ENCODE peak calls at places on chromosomes 11 and 22, in five cellular contexts. F, D, R, W and B are unnamed samples.

GRCh38 chr11:8056810-8057463 is 24.1 kb upstream of the TUB start:
- DNase-seq in W (no peak), F (no peak), R (peak; percentile 85), D (no peak), B (peak; percentile 42)

GRCh38 chr11:32154275-32154674 is 63.4 kb downstream of the RCN1 start:
- DNase-seq in F (no peak), D (no peak), R (no peak), W (no peak), B (no peak)

GRCh38 chr11:65662247-65662801 is 392 bp downstream of the RELA start:
- DNase-seq in D (no peak), R (no peak), W (peak; percentile 43), F (no peak), B (no peak)

GRCh38 chr22:19291218-19291579 is 320 bp downstream of the CLTCL1 start:
- DNase-seq in D (peak; percentile 39), R (peak; percentile 27), W (no peak), F (peak; percentile 66), B (peak; percentile 23)

GRCh38 chr22:30649430-30650007 is 13.9 kb downstream of the SLC35E4 start:
- DNase-seq in F (peak; percentile 89), R (peak; percentile 52), D (peak; percentile 25), W (peak; percentile 77), B (no peak)

GRCh38 chr22:32905400-32905799 is 103.9 kb downstream of the TIMP3 start:
- DNase-seq in W (no peak), R (no peak), F (no peak), D (no peak), B (no peak)

GRCh38 chr11:1384206-1384965 is 5.3 kb upstream of the BRSK2 start:
- DNase-seq in W (no peak), D (no peak), F (no peak), R (no peak), B (no peak)

GRCh38 chr11:121894581-121894980 is 221.4 kb downstream of the BLID start:
- DNase-seq in R (no peak), W (no peak), D (no peak), F (no peak), B (no peak)

GRCh38 chr11:130151196-130151595 is 8.4 kb upstream of the ST14 start:
- DNase-seq in W (no peak), F (no peak), D (no peak), R (no peak), B (no peak)

GRCh38 chr11:12430912-12431311 is 53.5 kb downstream of the PARVA start:
- DNase-seq in R (peak; percentile 90), F (no peak), W (no peak), D (peak; percentile 54), B (peak; percentile 61)

GRCh38 chr11:121236115-121237001 is 56.2 kb upstream of the SC5D start:
- DNase-seq in R (no peak), F (no peak), W (no peak), D (no peak), B (no peak)

GRCh38 chr22:49566693-49567092 is 261.0 kb downstream of the BRD1 start:
- DNase-seq in R (peak; percentile 13), D (no peak), W (no peak), F (no peak), B (no peak)

GRCh38 chr11:132817387-132817786 is 714.9 kb downstream of the OPCML start:
- DNase-seq in W (no peak), R (no peak), F (no peak), D (no peak), B (no peak)

GRCh38 chr22:19109198-19110063 is 12.8 kb downstream of the DGCR2 start:
- DNase-seq in D (no peak), R (peak; percentile 68), W (peak; percentile 59), F (no peak), B (no peak)

GRCh38 chr22:39517470-39517869 is 2.9 kb upstream of the ATF4 start:
- DNase-seq in D (no peak), R (no peak), F (no peak), W (no peak), B (no peak)

GRCh38 chr11:66183581-66184048 is 84.8 kb upstream of the RAB1B start:
- DNase-seq in R (no peak), D (no peak), W (no peak), F (no peak), B (no peak)

GRCh38 chr11:64765291-64765803 is 5.6 kb upstream of the PYGM start:
- DNase-seq in R (peak; percentile 20), D (no peak), F (no peak), W (no peak), B (no peak)

GRCh38 chr11:45856044-45856468 is 8.8 kb downstream of the CRY2 start:
- DNase-seq in D (no peak), W (no peak), F (no peak), R (peak; percentile 54), B (no peak)

GRCh38 chr11:107468596-107468995 is 11.0 kb upstream of the CWF19L2 start:
- DNase-seq in F (no peak), W (no peak), R (no peak), D (no peak), B (no peak)

GRCh38 chr11:69949327-69949726 is 128.8 kb upstream of the ANO1 start:
- DNase-seq in W (no peak), R (peak; percentile 35), D (no peak), F (peak; percentile 47), B (no peak)

GRCh38 chr22:37283393-37283937 is 1.2 kb downstream of the CYTH4 start:
- DNase-seq in W (peak; percentile 49), D (no peak), F (peak; percentile 84), R (no peak), B (no peak)

GRCh38 chr11:122677256-122677655 is 21.7 kb downstream of the UBASH3B start:
- DNase-seq in R (no peak), D (no peak), F (no peak), W (no peak), B (no peak)

GRCh38 chr11:44600261-44600660 is 34.8 kb downstream of the CD82 start:
- DNase-seq in F (no peak), R (no peak), W (no peak), D (no peak), B (no peak)

GRCh38 chr22:50473855-50474671 is 772 bp downstream of the SBF1 start:
- DNase-seq in R (no peak), D (no peak), F (peak; percentile 71), W (peak; percentile 30), B (no peak)

GRCh38 chr11:126731526-126731925 is 269.0 kb downstream of the KIRREL3 start:
- DNase-seq in W (no peak), D (no peak), R (no peak), F (no peak), B (no peak)

GRCh38 chr22:46890819-46891218 is 128.4 kb downstream of the TBC1D22A start:
- DNase-seq in W (no peak), R (no peak), F (no peak), D (no peak), B (no peak)

GRCh38 chr22:19890502-19891349 is 36.1 kb upstream of the GNB1L start:
- DNase-seq in D (no peak), R (no peak), W (no peak), F (peak; percentile 51), B (no peak)

GRCh38 chr11:28110108-28110838 is 2.1 kb downstream of the METTL15 start:
- DNase-seq in D (peak; percentile 68), W (peak; percentile 65), R (peak; percentile 71), F (peak; percentile 85), B (peak; percentile 76)

GRCh38 chr11:120509346-120510053 is 2.0 kb upstream of the GRIK4 start:
- DNase-seq in W (no peak), D (no peak), R (no peak), F (peak; percentile 7), B (no peak)

GRCh38 chr22:20020533-20021195 is at the start of gene TANGO2:
- DNase-seq in R (peak; percentile 88), F (peak; percentile 94), W (peak; percentile 89), D (peak; percentile 94), B (peak; percentile 95)

GRCh38 chr22:26199665-26200064 is 30.4 kb downstream of the SEZ6L start:
- DNase-seq in F (no peak), R (no peak), W (no peak), D (no peak), B (no peak)
- TF ChIP-seq CTCF in F (no peak), R (no peak), W (no peak), D (no peak), B (no peak)

GRCh38 chr11:2398664-2399355 is 1.7 kb upstream of the TSSC4 start:
- DNase-seq in F (no peak), D (no peak), W (no peak), R (no peak), B (no peak)
- H3K4me3 ChIP-seq in F (no peak overlapping the region), D (no peak overlapping the region), W (no peak overlapping the region), R (peak overlapping the region; percentile 80), B (no peak overlapping the region)

DNA sequence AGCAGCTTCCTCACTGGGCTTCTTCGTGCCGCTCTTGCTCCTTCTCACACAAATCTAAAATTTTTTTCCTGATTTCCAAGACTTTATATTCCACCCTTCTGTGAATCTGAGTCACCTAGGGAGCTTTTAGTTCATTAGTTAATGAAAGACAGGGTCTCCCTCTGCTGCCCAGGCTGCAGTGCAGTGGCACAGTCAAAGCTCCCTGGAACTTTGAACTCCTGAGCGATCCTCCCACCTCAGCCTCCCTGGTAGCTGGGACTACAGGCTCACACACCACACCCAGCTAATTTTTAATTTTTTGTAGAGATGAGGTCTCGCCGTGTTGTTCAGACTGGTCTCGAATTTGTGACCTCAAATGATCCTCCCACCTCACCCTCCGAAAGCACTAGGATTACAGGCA is 116.9 kb downstream of the ATXN10 start:
- DNase-seq in F (no peak), D (no peak), W (no peak), R (no peak), B (no peak)
- H3K4me1 ChIP-seq in F (no peaks in the 10 kb centered on the region), D (no peaks in the 10 kb centered on the region), W (no peaks in the 10 kb centered on the region), R (no peaks in the 10 kb centered on the region), B (peaks cover 21% of the 10 kb centered on the region)

GRCh38 chr11:17036666-17037658 is 22.7 kb upstream of the PLEKHA7 start:
- DNase-seq in W (no peak), F (no peak), D (no peak), R (no peak), B (no peak)
- TF ChIP-seq CTCF in W (no peak), F (no peak), D (no peak), R (no peak), B (no peak)

DNA sequence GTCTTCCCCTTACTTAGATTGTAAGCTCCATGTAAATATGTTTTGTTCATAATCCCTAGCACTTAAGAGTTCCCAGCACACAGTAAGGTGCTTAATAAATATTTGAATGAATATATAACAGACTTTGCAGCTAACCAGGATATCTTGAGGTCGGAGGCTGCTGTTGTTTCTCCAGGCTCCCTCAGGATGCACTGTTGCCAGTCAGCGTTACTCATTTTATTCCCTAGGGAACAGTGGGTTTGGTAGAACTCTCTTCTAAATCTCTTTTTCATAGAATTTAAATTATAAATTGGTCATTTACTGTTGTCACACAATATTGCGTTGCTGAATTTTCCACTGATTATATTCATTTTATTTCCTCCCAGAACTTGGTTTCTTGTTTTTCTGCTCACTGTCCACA is 995 bp upstream of the CAPRIN1 start:
- DNase-seq in W (no peak), F (no peak), D (no peak), R (no peak), B (no peak)
- H3K4me3 ChIP-seq in W (peak overlapping the region; percentile 78), F (no peak overlapping the region), D (peak overlapping the region; percentile 97), R (peak overlapping the region; percentile 94), B (peak overlapping the region; percentile 84)